ENCODE peak calls at places on chromosome 11, in seven cellular contexts. Z, V, W, F, D, H and P are unnamed samples.
A peak's percentile ranks its signal among the peaks of the same experiment; 100 is the strongest.

GRCh38 chr11:27557223-27557622 is 50.7 kb upstream of the LIN7C start:
- DNase-seq in Z (no peak), D (peak; percentile 65), W (peak; percentile 7), F (no peak), V (no peak), H (no peak), P (no peak)

GRCh38 chr11:9838961-9839360 is 175.1 kb downstream of the SWAP70 start:
- DNase-seq in V (peak; percentile 83), F (no peak), D (peak; percentile 62), Z (no peak), H (no peak), W (no peak), P (peak; percentile 17)

GRCh38 chr11:98101329-98101728 is 919.4 kb upstream of the CNTN5 start:
- DNase-seq in H (no peak), D (no peak), W (no peak), F (no peak), V (no peak), Z (no peak), P (no peak)

GRCh38 chr11:113533425-113533698 is 58.2 kb upstream of the DRD2 start:
- DNase-seq in W (no peak), F (no peak), V (no peak), Z (no peak), D (no peak), H (no peak), P (no peak)

GRCh38 chr11:14625804-14626203 is 17.8 kb upstream of the PDE3B start:
- DNase-seq in H (no peak), D (no peak), W (no peak), V (no peak), Z (no peak), F (no peak), P (no peak)

GRCh38 chr11:126355324-126355925 is at the start of gene ST3GAL4:
- DNase-seq in Z (peak; percentile 100), D (peak; percentile 78), F (no peak), W (peak; percentile 62), V (peak; percentile 79), H (peak; percentile 88), P (peak; percentile 36)

GRCh38 chr11:130533871-130534270 is 85.4 kb downstream of the ADAMTS15 start:
- DNase-seq in V (no peak), F (no peak), W (no peak), Z (no peak), H (no peak), D (no peak), P (no peak)

GRCh38 chr11:81995907-81996306 is 737.8 kb downstream of the FAM181B start:
- DNase-seq in Z (no peak), H (no peak), F (no peak), D (no peak), V (no peak), W (no peak), P (no peak)

GRCh38 chr11:125170001-125170405 is 5.5 kb downstream of the PKNOX2 start:
- DNase-seq in D (no peak), H (peak; percentile 84), V (no peak), F (no peak), Z (no peak), W (peak; percentile 62), P (no peak)

GRCh38 chr11:117827521-117828511 is 3.3 kb upstream of the FXYD2 start:
- DNase-seq in F (peak; percentile 34), V (no peak), H (no peak), Z (no peak), D (no peak), W (no peak), P (no peak)

GRCh38 chr11:14645985-14646900 is 2.6 kb downstream of the PDE3B start:
- DNase-seq in Z (no peak), H (peak; percentile 32), V (no peak), F (peak; percentile 52), W (no peak), D (no peak), P (no peak)

GRCh38 chr11:16096336-16096735 is 260.0 kb downstream of the SOX6 start:
- DNase-seq in D (peak; percentile 57), W (peak; percentile 33), Z (no peak), F (no peak), V (peak; percentile 49), H (no peak), P (peak; percentile 30)

GRCh38 chr11:110874651-110875050 is 162.4 kb upstream of the ARHGAP20 start:
- DNase-seq in D (no peak), F (no peak), H (no peak), Z (no peak), V (no peak), W (no peak), P (no peak)

GRCh38 chr11:124276081-124276480 is 19.9 kb downstream of the OR8G5 start:
- DNase-seq in W (peak; percentile 80), Z (no peak), D (peak; percentile 1), V (peak; percentile 43), F (no peak), H (no peak), P (peak; percentile 87)

GRCh38 chr11:87719311-87720073 is 455.8 kb downstream of the RAB38 start:
- DNase-seq in V (peak; percentile 32), Z (no peak), H (no peak), W (peak; percentile 9), D (peak; percentile 16), F (no peak), P (peak; percentile 4)

GRCh38 chr11:45470151-45471001 is 184.2 kb upstream of the SYT13 start:
- DNase-seq in Z (no peak), H (no peak), F (no peak), W (peak; percentile 82), V (peak; percentile 43), D (peak; percentile 54), P (peak; percentile 25)

GRCh38 chr11:83948205-83948604 is 662.0 kb upstream of the CCDC90B start:
- DNase-seq in V (no peak), Z (no peak), H (peak; percentile 37), F (no peak), D (no peak), W (no peak), P (no peak)

GRCh38 chr11:128458316-128458715 is 129.0 kb downstream of the ETS1 start:
- DNase-seq in H (no peak), Z (no peak), W (peak; percentile 84), V (peak; percentile 97), F (no peak), D (peak; percentile 96), P (peak; percentile 89)

GRCh38 chr11:976431-977160 is 50.9 kb downstream of the AP2A2 start:
- DNase-seq in W (peak; percentile 23), F (no peak), Z (no peak), V (no peak), H (no peak), D (no peak), P (peak; percentile 20)

GRCh38 chr11:77208535-77208934 is 80.5 kb downstream of the MYO7A start:
- DNase-seq in W (no peak), D (no peak), V (no peak), Z (no peak), H (no peak), F (no peak), P (no peak)

GRCh38 chr11:62669420-62670161 is 1.9 kb upstream of the UQCC3 start:
- DNase-seq in F (no peak), H (peak; percentile 88), D (peak; percentile 12), Z (no peak), W (no peak), V (no peak), P (no peak)

GRCh38 chr11:44939673-44940072 is 11.0 kb downstream of the TP53I11 start:
- DNase-seq in Z (no peak), V (no peak), D (peak; percentile 15), H (peak; percentile 31), W (peak; percentile 60), F (no peak), P (peak; percentile 12)

GRCh38 chr11:117631336-117632090 is 165.5 kb downstream of the DSCAML1 start:
- DNase-seq in D (no peak), Z (no peak), F (no peak), H (no peak), V (no peak), W (no peak), P (no peak)